ENCODE peak calls at places on chromosomes 4 and X, in five cellular contexts. K is B cell, P is retina, U is NCI-H2081, A is HuH-7. H is an unnamed sample.

GRCh38 chr4:10554694-10555093 is 97.5 kb upstream of the ZNF518B start:
- DNase-seq in K (no peak), U (peak; percentile 74), P (peak; percentile 63), A (peak; percentile 28), H (peak; percentile 16)

GRCh38 chrX:109840585-109840984 is 107.5 kb upstream of the ACSL4 start:
- DNase-seq in K (no peak), U (no peak), A (no peak), P (no peak), H (peak; percentile 95)

GRCh38 chr4:81351653-81352455 is 119.9 kb downstream of the RASGEF1B start:
- DNase-seq in A (peak; percentile 2), U (peak; percentile 55), P (peak; percentile 64), K (peak; percentile 59), H (peak; percentile 28)

GRCh38 chr4:139740531-139741041 is 75.0 kb downstream of the MGST2 start:
- DNase-seq in K (no peak), P (no peak), A (peak; percentile 50), U (peak; percentile 77), H (peak; percentile 93)

GRCh38 chrX:97397371-97397770 is 513.7 kb downstream of the RPA4 start:
- DNase-seq in U (no peak), A (no peak), P (no peak), K (no peak), H (peak; percentile 58)

GRCh38 chr4:88166608-88167007 is 8.2 kb upstream of the ABCG2 start:
- DNase-seq in U (no peak), P (no peak), K (no peak), A (no peak), H (no peak)

GRCh38 chr4:18042754-18043153 is 21.2 kb upstream of the LCORL start:
- DNase-seq in U (no peak), K (no peak), A (no peak), P (no peak), H (no peak)

GRCh38 chr4:6451309-6451708 is 21.1 kb downstream of the PPP2R2C start:
- DNase-seq in A (no peak), U (no peak), P (no peak), K (no peak), H (no peak)